ENCODE peak calls at places on chromosomes 6 and 20, in eight cellular contexts. One of them, this sample, is unnamed.

GRCh38 chr20:52987295-52987694 is 15.1 kb downstream of the TSHZ2 start:
- DNase-seq in GM12865: no peak
- DNase-seq in cardiac fibroblast: no peak
- DNase-seq in ovary: no peak
- DNase-seq in OCI-LY7: no peak
- DNase-seq in neural progenitor cell: no peak
- DNase-seq in psoas muscle: no peak
- DNase-seq in nephron progenitor cell: no peak
- DNase-seq in this sample: no peak

GRCh38 chr6:131823276-131823902 is 15.6 kb downstream of the ENPP1 start:
- DNase-seq in psoas muscle: no peak
- DNase-seq in neural progenitor cell: no peak
- DNase-seq in cardiac fibroblast: no peak
- DNase-seq in ovary: no peak
- DNase-seq in OCI-LY7: no peak
- DNase-seq in nephron progenitor cell: no peak
- DNase-seq in GM12865: no peak
- DNase-seq in this sample: no peak

GRCh38 chr6:74170118-74170517 is 474.1 kb downstream of the CD109 start:
- DNase-seq in psoas muscle: no peak
- DNase-seq in nephron progenitor cell: no peak
- DNase-seq in GM12865: no peak
- DNase-seq in ovary: no peak
- DNase-seq in cardiac fibroblast: no peak
- DNase-seq in OCI-LY7: no peak
- DNase-seq in neural progenitor cell: no peak
- DNase-seq in this sample: no peak

GRCh38 chr6:63529498-63529897 is 42.8 kb upstream of the LOC128125822 start:
- DNase-seq in cardiac fibroblast: no peak
- DNase-seq in nephron progenitor cell: no peak
- DNase-seq in neural progenitor cell: no peak
- DNase-seq in GM12865: no peak
- DNase-seq in psoas muscle: no peak
- DNase-seq in OCI-LY7: no peak
- DNase-seq in ovary: no peak
- DNase-seq in this sample: no peak

GRCh38 chr6:158184598-158184997 is 16.4 kb downstream of the GTF2H5 start:
- DNase-seq in cardiac fibroblast: no peak
- DNase-seq in nephron progenitor cell: no peak
- DNase-seq in ovary: no peak
- DNase-seq in psoas muscle: no peak
- DNase-seq in neural progenitor cell: no peak
- DNase-seq in GM12865: no peak
- DNase-seq in OCI-LY7: no peak
- DNase-seq in this sample: no peak

GRCh38 chr20:54065601-54066038 is 4.8 kb downstream of the BCAS1 start:
- DNase-seq in neural progenitor cell: no peak
- DNase-seq in nephron progenitor cell: no peak
- DNase-seq in ovary: no peak
- DNase-seq in OCI-LY7: no peak
- DNase-seq in psoas muscle: no peak
- DNase-seq in GM12865: no peak
- DNase-seq in cardiac fibroblast: no peak
- DNase-seq in this sample: no peak

GRCh38 chr6:43054206-43054943 is 724 bp upstream of the CUL7 start:
- DNase-seq in psoas muscle: no peak
- DNase-seq in cardiac fibroblast: no peak
- DNase-seq in ovary: peak
- DNase-seq in OCI-LY7: no peak
- DNase-seq in neural progenitor cell: no peak
- DNase-seq in nephron progenitor cell: no peak
- DNase-seq in GM12865: no peak
- DNase-seq in this sample: no peak

GRCh38 chr6:5671162-5671561 is 335.6 kb downstream of the NRN1 start:
- DNase-seq in OCI-LY7: no peak
- DNase-seq in psoas muscle: no peak
- DNase-seq in neural progenitor cell: no peak
- DNase-seq in nephron progenitor cell: no peak
- DNase-seq in ovary: no peak
- DNase-seq in GM12865: peak
- DNase-seq in cardiac fibroblast: peak
- DNase-seq in this sample: no peak

GRCh38 chr20:40978761-40979160 is 49.9 kb upstream of the TOP1 start:
- DNase-seq in ovary: no peak
- DNase-seq in OCI-LY7: no peak
- DNase-seq in GM12865: no peak
- DNase-seq in cardiac fibroblast: no peak
- DNase-seq in neural progenitor cell: no peak
- DNase-seq in nephron progenitor cell: no peak
- DNase-seq in psoas muscle: no peak
- DNase-seq in this sample: no peak

GRCh38 chr20:45341939-45342862 is 6.0 kb downstream of the SDC4 start:
- DNase-seq in nephron progenitor cell: peak
- DNase-seq in cardiac fibroblast: no peak
- DNase-seq in ovary: peak
- DNase-seq in neural progenitor cell: peak
- DNase-seq in GM12865: no peak
- DNase-seq in OCI-LY7: no peak
- DNase-seq in psoas muscle: peak
- DNase-seq in this sample: no peak

GRCh38 chr6:16783485-16783884 is 22.2 kb upstream of the ATXN1 start:
- DNase-seq in neural progenitor cell: no peak
- DNase-seq in psoas muscle: no peak
- DNase-seq in nephron progenitor cell: no peak
- DNase-seq in cardiac fibroblast: peak
- DNase-seq in ovary: no peak
- DNase-seq in OCI-LY7: no peak
- DNase-seq in GM12865: no peak
- DNase-seq in this sample: no peak

GRCh38 chr6:8947900-8948299 is 512.6 kb upstream of the SLC35B3 start:
- DNase-seq in GM12865: peak
- DNase-seq in OCI-LY7: no peak
- DNase-seq in ovary: no peak
- DNase-seq in cardiac fibroblast: no peak
- DNase-seq in neural progenitor cell: no peak
- DNase-seq in nephron progenitor cell: no peak
- DNase-seq in psoas muscle: no peak
- DNase-seq in this sample: no peak

GRCh38 chr6:18823782-18824386 is 436.7 kb downstream of the RNF144B start:
- DNase-seq in GM12865: peak
- DNase-seq in cardiac fibroblast: peak
- DNase-seq in ovary: no peak
- DNase-seq in neural progenitor cell: peak
- DNase-seq in psoas muscle: no peak
- DNase-seq in nephron progenitor cell: peak
- DNase-seq in OCI-LY7: peak
- DNase-seq in this sample: peak

GRCh38 chr20:24382775-24383174 is 86.7 kb upstream of the SYNDIG1 start:
- DNase-seq in ovary: no peak
- DNase-seq in neural progenitor cell: no peak
- DNase-seq in GM12865: no peak
- DNase-seq in cardiac fibroblast: no peak
- DNase-seq in psoas muscle: no peak
- DNase-seq in nephron progenitor cell: no peak
- DNase-seq in OCI-LY7: no peak
- DNase-seq in this sample: no peak

GRCh38 chr20:6533828-6534388 is 233.6 kb upstream of the BMP2 start:
- DNase-seq in nephron progenitor cell: no peak
- DNase-seq in ovary: no peak
- DNase-seq in psoas muscle: no peak
- DNase-seq in cardiac fibroblast: peak
- DNase-seq in neural progenitor cell: peak
- DNase-seq in GM12865: no peak
- DNase-seq in OCI-LY7: no peak
- DNase-seq in this sample: no peak

GRCh38 chr6:168073937-168074730 is 4.9 kb downstream of the FRMD1 start:
- DNase-seq in cardiac fibroblast: no peak
- DNase-seq in nephron progenitor cell: no peak
- DNase-seq in GM12865: no peak
- DNase-seq in OCI-LY7: no peak
- DNase-seq in psoas muscle: no peak
- DNase-seq in ovary: no peak
- DNase-seq in neural progenitor cell: no peak
- DNase-seq in this sample: no peak

GRCh38 chr6:151269318-151269995 is 29.7 kb downstream of the AKAP12 start:
- DNase-seq in cardiac fibroblast: peak
- DNase-seq in nephron progenitor cell: no peak
- DNase-seq in GM12865: no peak
- DNase-seq in ovary: no peak
- DNase-seq in neural progenitor cell: no peak
- DNase-seq in OCI-LY7: no peak
- DNase-seq in psoas muscle: no peak
- DNase-seq in this sample: no peak

GRCh38 chr6:48664850-48665249 is 553.9 kb upstream of the PTCHD4 start:
- DNase-seq in psoas muscle: no peak
- DNase-seq in OCI-LY7: no peak
- DNase-seq in ovary: no peak
- DNase-seq in neural progenitor cell: no peak
- DNase-seq in nephron progenitor cell: no peak
- DNase-seq in cardiac fibroblast: no peak
- DNase-seq in GM12865: no peak
- DNase-seq in this sample: no peak

GRCh38 chr6:147675281-147675680 is 166.8 kb downstream of the SAMD5 start:
- DNase-seq in OCI-LY7: no peak
- DNase-seq in ovary: no peak
- DNase-seq in nephron progenitor cell: no peak
- DNase-seq in neural progenitor cell: no peak
- DNase-seq in cardiac fibroblast: peak
- DNase-seq in GM12865: no peak
- DNase-seq in psoas muscle: no peak
- DNase-seq in this sample: no peak

GRCh38 chr20:35395728-35396127 is 16.0 kb downstream of the UQCC1 start:
- DNase-seq in GM12865: no peak
- DNase-seq in neural progenitor cell: no peak
- DNase-seq in OCI-LY7: no peak
- DNase-seq in cardiac fibroblast: peak
- DNase-seq in ovary: no peak
- DNase-seq in psoas muscle: no peak
- DNase-seq in nephron progenitor cell: no peak
- DNase-seq in this sample: no peak
- TF ChIP-seq CTCF in GM12865: no peak
- TF ChIP-seq CTCF in neural progenitor cell: no peak
- TF ChIP-seq CTCF in OCI-LY7: no peak
- TF ChIP-seq CTCF in cardiac fibroblast: peak
- TF ChIP-seq CTCF in ovary: no peak
- TF ChIP-seq CTCF in psoas muscle: no peak
- TF ChIP-seq CTCF in nephron progenitor cell: no peak
- TF ChIP-seq CTCF in this sample: no peak

DNA sequence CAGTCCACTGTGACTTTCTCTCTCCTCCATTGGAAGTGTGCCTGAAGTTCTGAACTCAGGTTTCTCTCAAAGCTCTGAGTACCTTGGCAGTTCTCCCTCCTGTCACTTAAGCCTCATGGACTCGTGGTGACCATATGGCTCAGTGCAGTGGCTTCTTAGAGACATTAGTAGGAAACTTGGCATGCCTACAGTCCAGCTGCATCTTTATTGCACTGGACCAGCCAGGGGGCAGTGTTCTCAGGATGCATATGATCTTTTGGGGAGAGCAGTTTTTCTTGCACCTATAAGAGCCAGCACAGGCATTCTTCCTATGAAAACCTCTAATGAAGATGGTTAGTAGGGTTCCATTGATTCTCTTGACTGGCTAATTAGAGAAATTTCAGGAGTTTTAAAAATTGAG is 47.5 kb upstream of the KCNK16 start:
- DNase-seq in ovary: no peak
- DNase-seq in psoas muscle: no peak
- DNase-seq in nephron progenitor cell: no peak
- DNase-seq in neural progenitor cell: no peak
- DNase-seq in GM12865: no peak
- DNase-seq in cardiac fibroblast: peak
- DNase-seq in OCI-LY7: no peak
- DNase-seq in this sample: no peak
- TF ChIP-seq CTCF in ovary: no peak
- TF ChIP-seq CTCF in psoas muscle: no peak
- TF ChIP-seq CTCF in nephron progenitor cell: no peak
- TF ChIP-seq CTCF in neural progenitor cell: no peak
- TF ChIP-seq CTCF in GM12865: no peak
- TF ChIP-seq CTCF in cardiac fibroblast: peak
- TF ChIP-seq CTCF in OCI-LY7: peak
- TF ChIP-seq CTCF in this sample: peak

DNA sequence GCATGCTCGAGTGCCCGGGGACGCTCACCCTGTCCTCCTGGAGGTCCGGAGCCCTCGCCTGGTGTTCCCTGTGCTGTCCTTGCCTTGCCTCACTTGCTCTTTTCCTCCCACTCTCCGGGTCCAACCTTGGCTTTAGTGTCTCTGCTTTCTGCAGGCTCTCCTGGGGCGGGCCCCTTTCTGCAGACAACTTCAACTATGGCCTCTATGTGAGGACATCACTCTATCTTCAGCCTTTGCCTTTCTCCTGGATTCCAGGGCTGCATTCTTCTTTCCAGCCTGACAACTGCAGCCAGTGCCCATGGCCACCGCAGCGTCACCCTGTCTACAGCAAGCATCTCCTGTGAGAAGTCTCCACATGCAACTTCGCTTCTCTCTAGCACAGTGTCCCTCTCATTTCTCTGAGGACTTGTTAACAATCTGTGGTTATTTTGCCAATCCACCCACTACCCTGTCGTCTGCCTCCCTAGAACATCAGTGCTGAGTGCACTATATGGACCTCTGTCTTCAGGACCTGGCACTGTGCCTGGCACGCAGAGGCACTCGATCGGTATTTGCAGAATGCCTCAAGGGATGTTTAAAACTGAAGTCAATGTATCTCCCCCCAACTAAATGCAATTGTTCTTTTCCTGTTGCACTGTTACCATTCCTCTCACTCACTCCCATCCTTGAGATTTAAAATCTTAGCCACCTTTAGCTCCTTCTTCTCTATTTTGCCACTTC is 35.9 kb downstream of the FOXC1 start:
- DNase-seq in OCI-LY7: no peak
- DNase-seq in psoas muscle: peak
- DNase-seq in ovary: no peak
- DNase-seq in nephron progenitor cell: no peak
- DNase-seq in neural progenitor cell: no peak
- DNase-seq in cardiac fibroblast: peak
- DNase-seq in GM12865: no peak
- DNase-seq in this sample: no peak
- TF ChIP-seq CTCF in OCI-LY7: no peak
- TF ChIP-seq CTCF in psoas muscle: no peak
- TF ChIP-seq CTCF in ovary: no peak
- TF ChIP-seq CTCF in nephron progenitor cell: no peak
- TF ChIP-seq CTCF in neural progenitor cell: no peak
- TF ChIP-seq CTCF in cardiac fibroblast: no peak
- TF ChIP-seq CTCF in GM12865: no peak
- TF ChIP-seq CTCF in this sample: no peak

DNA sequence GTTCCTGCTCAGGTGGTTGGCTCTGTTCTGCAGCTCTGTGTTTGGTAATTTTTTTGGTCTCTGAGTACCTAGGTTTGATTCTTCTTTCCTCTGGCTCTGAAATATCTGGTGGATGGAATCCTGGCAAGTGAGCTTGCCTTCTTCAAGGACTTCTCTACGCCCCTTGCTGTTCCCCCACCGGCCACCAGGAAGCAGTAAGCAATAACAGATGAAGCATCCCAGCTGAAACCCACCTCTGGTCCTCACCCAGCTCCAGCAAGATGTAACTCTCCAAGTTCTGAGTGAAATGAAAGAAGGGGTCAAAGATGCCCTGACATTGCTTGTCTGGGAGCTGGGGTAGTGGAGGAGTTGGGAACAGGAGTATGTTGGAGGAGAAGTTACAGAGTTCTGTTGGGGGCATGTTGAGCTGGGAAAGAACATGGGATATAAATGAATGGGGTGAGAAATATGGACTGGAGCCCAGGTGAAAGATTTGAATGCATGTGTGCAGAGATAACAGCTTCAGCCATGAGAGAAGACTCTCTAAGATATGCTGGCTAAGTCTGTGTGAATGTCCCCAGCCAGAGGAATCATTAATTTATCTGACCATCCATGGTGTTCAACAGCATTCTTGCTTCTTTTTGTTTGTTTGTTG is 51.3 kb upstream of the GLP1R start:
- DNase-seq in GM12865: peak
- DNase-seq in neural progenitor cell: peak
- DNase-seq in OCI-LY7: peak
- DNase-seq in cardiac fibroblast: peak
- DNase-seq in ovary: no peak
- DNase-seq in nephron progenitor cell: peak
- DNase-seq in psoas muscle: no peak
- DNase-seq in this sample: peak
- TF ChIP-seq CTCF in GM12865: peak
- TF ChIP-seq CTCF in neural progenitor cell: peak
- TF ChIP-seq CTCF in OCI-LY7: peak
- TF ChIP-seq CTCF in cardiac fibroblast: peak
- TF ChIP-seq CTCF in ovary: no peak
- TF ChIP-seq CTCF in nephron progenitor cell: peak
- TF ChIP-seq CTCF in psoas muscle: peak
- TF ChIP-seq CTCF in this sample: peak